ENCODE peak calls at places on chromosomes 13 and 19, in eight cellular contexts. E, C, B, N, T, U, Q and P are unnamed samples.

GRCh38 chr19:43708716-43709115 is 7.2 kb upstream of the IRGC start:
- DNase-seq in E (no peak), C (no peak), B (no peak), N (no peak), T (no peak), U (no peak), Q (peak; percentile 23), P (no peak)

GRCh38 chr13:95298971-95299627 is 2.2 kb downstream of the ABCC4 start:
- DNase-seq in E (no peak), C (peak; percentile 36), B (no peak), N (no peak), T (no peak), U (no peak), Q (peak; percentile 30), P (peak; percentile 87)

GRCh38 chr13:59269476-59269875 is 894.3 kb downstream of the DIAPH3 start:
- DNase-seq in E (no peak), C (no peak), B (no peak), N (no peak), T (no peak), U (no peak), Q (no peak), P (no peak)

GRCh38 chr13:79393564-79394249 is 12.3 kb downstream of the RBM26 start:
- DNase-seq in E (no peak), C (no peak), B (no peak), N (no peak), T (peak; percentile 80), U (no peak), Q (peak; percentile 45), P (no peak)

GRCh38 chr19:48568345-48568886 is 16.4 kb downstream of the SULT2B1 start:
- DNase-seq in E (peak; percentile 77), C (peak; percentile 83), B (no peak), N (peak; percentile 96), T (peak; percentile 87), U (peak; percentile 96), Q (peak; percentile 62), P (peak; percentile 72)

GRCh38 chr13:41610426-41610825 is 153.1 kb downstream of the RGCC start:
- DNase-seq in E (no peak), C (no peak), B (no peak), N (no peak), T (peak; percentile 27), U (peak; percentile 26), Q (no peak), P (no peak)

GRCh38 chr19:34794289-34794960 is 21.4 kb upstream of the ZNF599 start:
- DNase-seq in E (no peak), C (no peak), B (no peak), N (peak; percentile 50), T (no peak), U (no peak), Q (no peak), P (no peak)

GRCh38 chr19:32935629-32936028 is 36.1 kb downstream of the CEP89 start:
- DNase-seq in E (no peak), C (no peak), B (no peak), N (no peak), T (no peak), U (no peak), Q (no peak), P (no peak)

GRCh38 chr13:108220042-108220441 is 1.9 kb downstream of the ABHD13 start:
- DNase-seq in E (no peak), C (peak; percentile 57), B (no peak), N (no peak), T (peak; percentile 66), U (no peak), Q (peak; percentile 12), P (no peak)

GRCh38 chr13:77184455-77184854 is 142.4 kb downstream of the MYCBP2 start:
- DNase-seq in E (no peak), C (no peak), B (peak; percentile 7), N (no peak), T (no peak), U (no peak), Q (no peak), P (no peak)

GRCh38 chr19:3149089-3149488 is 13.3 kb downstream of the GNA15 start:
- DNase-seq in E (no peak), C (no peak), B (no peak), N (no peak), T (no peak), U (no peak), Q (no peak), P (no peak)

GRCh38 chr19:40279761-40280607 is 5.2 kb downstream of the AKT2 start:
- DNase-seq in E (no peak), C (no peak), B (no peak), N (no peak), T (no peak), U (no peak), Q (no peak), P (no peak)

GRCh38 chr19:51263808-51264207 is 12.9 kb downstream of the SIGLECL1 start:
- DNase-seq in E (no peak), C (no peak), B (no peak), N (no peak), T (no peak), U (no peak), Q (no peak), P (no peak)

GRCh38 chr19:12629215-12629614 is 18.5 kb downstream of the ZNF791 start:
- DNase-seq in E (no peak), C (no peak), B (no peak), N (no peak), T (no peak), U (no peak), Q (no peak), P (no peak)
- TF ChIP-seq POLR2A in E (no peak), C (no peak), B (no peak), N (no peak), T (no peak), U (no peak), Q (no peak), P (no peak)

DNA sequence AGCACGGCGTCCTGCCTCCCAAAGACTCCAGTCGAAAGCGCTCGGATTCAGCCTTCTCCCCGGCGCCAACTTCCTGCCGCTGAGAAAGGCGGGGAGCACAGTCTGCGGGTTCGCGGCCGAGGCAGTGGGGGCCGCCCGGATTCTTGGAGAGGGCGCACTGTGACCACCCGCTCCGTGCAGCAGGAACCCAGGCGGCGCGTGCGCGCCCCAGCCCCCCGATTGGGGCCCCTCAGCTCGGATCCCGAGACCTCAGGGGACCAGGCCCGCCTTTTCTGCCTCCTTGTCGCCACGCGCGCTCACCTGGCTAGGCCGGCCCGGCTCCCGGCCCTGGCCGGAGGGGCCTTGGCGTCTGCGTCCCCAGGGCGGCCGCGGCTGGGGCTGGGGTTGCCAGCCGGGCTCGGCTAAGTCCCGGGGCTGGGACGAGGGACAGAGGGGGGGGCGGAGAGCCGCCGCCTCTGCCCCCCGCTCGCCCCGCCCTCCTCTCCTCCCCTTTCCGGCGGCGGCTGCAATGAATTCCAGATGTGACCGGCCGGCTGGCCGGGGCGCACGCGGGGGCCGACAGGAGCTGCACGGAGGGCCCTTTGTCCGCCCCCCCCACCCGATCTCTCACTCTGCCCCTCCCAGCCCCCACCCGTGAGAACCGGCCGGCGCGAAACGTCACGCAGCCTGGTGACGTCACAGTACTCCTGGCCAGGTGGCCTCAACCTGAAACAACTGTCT is at the start of gene S1PR2:
- DNase-seq in E (peak; percentile 82), C (peak; percentile 49), B (peak; percentile 85), N (no peak), T (peak; percentile 73), U (peak; percentile 49), Q (peak; percentile 92), P (peak; percentile 82)
- TF ChIP-seq POLR2A in E (peak; percentile 51), C (no peak), B (peak; percentile 55), N (peak; percentile 19), T (no peak), U (peak; percentile 23), Q (peak; percentile 75), P (peak; percentile 33)

DNA sequence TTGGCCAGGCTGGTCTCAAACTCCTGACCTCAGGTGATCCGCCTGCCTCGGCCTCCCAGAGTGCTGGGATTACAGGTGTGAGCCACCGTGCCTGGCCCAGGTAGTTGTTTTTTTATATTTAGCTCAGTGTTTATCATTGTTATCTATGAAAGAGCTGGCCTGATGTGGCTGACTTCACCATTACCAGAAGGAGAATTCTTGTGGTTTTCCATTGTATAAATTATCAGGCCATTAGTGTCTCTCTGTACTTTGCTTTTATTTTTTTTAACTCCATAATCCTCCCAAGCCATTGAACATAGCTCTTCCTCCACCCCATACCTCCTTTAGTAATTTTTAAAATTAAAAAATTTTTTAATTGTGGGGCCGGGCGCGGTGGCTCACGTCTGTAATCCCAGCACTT is 24.2 kb downstream of the CERS4 start:
- DNase-seq in E (no peak), C (no peak), B (no peak), N (no peak), T (no peak), U (no peak), Q (no peak), P (no peak)
- TF ChIP-seq POLR2A in E (no peak), C (no peak), B (no peak), N (no peak), T (no peak), U (no peak), Q (no peak), P (no peak)

GRCh38 chr13:113586661-113587479 is 2.3 kb downstream of the TFDP1 start:
- DNase-seq in E (peak; percentile 7), C (no peak), B (no peak), N (peak; percentile 85), T (peak; percentile 21), U (no peak), Q (no peak), P (no peak)

GRCh38 chr13:113585828-113586355 is 1.3 kb downstream of the TFDP1 start:
- DNase-seq in E (peak; percentile 3), C (no peak), B (no peak), N (peak; percentile 29), T (peak; percentile 23), U (no peak), Q (peak; percentile 24), P (no peak)

GRCh38 chr13:113589251-113589960 is 4.9 kb downstream of the TFDP1 start:
- DNase-seq in E (peak; percentile 5), C (no peak), B (no peak), N (peak; percentile 72), T (peak; percentile 20), U (no peak), Q (no peak), P (no peak)

GRCh38 chr13:113589961-113590339 is 5.4 kb downstream of the TFDP1 start:
- DNase-seq in E (peak; percentile 2), C (no peak), B (no peak), N (peak; percentile 81), T (peak; percentile 13), U (no peak), Q (no peak), P (no peak)

GRCh38 chr13:113588394-113589111 is 4.0 kb downstream of the TFDP1 start:
- DNase-seq in E (peak; percentile 2), C (no peak), B (no peak), N (peak; percentile 68), T (peak; percentile 4), U (no peak), Q (no peak), P (no peak)
- TF ChIP-seq POLR2A in E (no peak), C (no peak), B (peak; percentile 64), N (no peak), T (no peak), U (no peak), Q (peak; percentile 61), P (no peak)

DNA sequence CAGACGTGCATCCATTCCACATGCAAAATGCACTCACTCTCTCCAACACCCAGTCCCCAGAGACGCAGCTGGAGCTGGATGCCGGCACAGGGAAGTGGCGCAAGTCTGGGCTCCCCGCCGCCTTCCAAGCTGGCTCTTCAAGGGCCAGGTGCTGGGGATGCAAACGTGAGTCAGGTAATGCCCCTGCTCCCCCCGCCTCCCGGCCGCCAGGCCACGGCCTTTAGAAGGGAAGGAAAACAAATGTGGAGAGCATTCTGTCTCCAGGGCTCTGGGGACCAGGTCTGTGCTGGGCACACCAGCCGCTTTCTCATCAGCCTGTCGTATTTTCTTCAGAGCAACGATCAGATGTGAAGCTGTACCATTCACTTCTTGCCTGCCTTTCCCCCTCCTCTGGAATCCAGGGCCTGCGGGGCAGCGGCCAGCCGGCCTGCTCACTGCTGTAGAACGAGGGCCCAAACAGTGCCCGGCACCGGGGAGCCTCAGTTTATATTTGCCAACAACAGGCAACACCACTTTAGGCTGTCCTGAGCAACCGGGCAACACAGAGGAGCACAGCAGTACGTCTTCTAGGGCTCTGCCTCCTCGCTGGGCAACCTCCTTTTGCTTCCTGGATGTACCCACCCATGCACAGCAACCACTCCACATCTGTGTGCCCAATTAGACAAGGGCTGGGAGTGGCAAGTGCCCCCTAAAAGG is 3.8 kb downstream of the RAB20 start:
- DNase-seq in E (no peak), C (no peak), B (no peak), N (no peak), T (peak; percentile 76), U (no peak), Q (no peak), P (no peak)
- TF ChIP-seq POLR2A in E (no peak), C (no peak), B (no peak), N (no peak), T (no peak), U (no peak), Q (no peak), P (no peak)